ENCODE peak calls at places on chromosomes 1 and 21, in five cellular contexts. V is HEK293T, K is IMR-90, L is NCI-H1092, X is astrocyte of the cerebellum. Z is an unnamed sample.

GRCh38 chr1:205916541-205916940 is 26.7 kb downstream of the SLC26A9 start:
- DNase-seq in V (no peak), X (no peak), K (peak; percentile 50), L (no peak), Z (no peak)

GRCh38 chr1:41802532-41803501 is 115.9 kb downstream of the HIVEP3 start:
- DNase-seq in L (no peak), K (no peak), V (no peak), X (no peak), Z (no peak)

GRCh38 chr1:42552636-42553035 is 89.5 kb downstream of the CCDC30 start:
- DNase-seq in K (no peak), V (no peak), X (no peak), L (no peak), Z (no peak)

GRCh38 chr1:57336793-57337192 is 87.1 kb downstream of the DAB1 start:
- DNase-seq in X (no peak), L (no peak), V (no peak), K (no peak), Z (no peak)

GRCh38 chr1:35915693-35916092 is 15.2 kb upstream of the AGO3 start:
- DNase-seq in V (no peak), K (peak; percentile 48), X (no peak), L (no peak), Z (no peak)

GRCh38 chr1:201014816-201015200 is 8.7 kb downstream of the KIF21B start:
- DNase-seq in V (no peak), L (no peak), X (no peak), K (no peak), Z (no peak)

GRCh38 chr1:73044241-73044640 is 761.9 kb upstream of the NEGR1 start:
- DNase-seq in V (no peak), K (no peak), L (no peak), X (peak; percentile 20), Z (no peak)

GRCh38 chr1:113042336-113043143 is 30.5 kb upstream of the LRIG2 start:
- DNase-seq in L (peak; percentile 39), K (peak; percentile 78), X (peak; percentile 81), V (peak; percentile 75), Z (peak; percentile 40)

GRCh38 chr1:3504823-3505155 is 50.3 kb downstream of the ARHGEF16 start:
- DNase-seq in K (no peak), L (no peak), X (no peak), V (no peak), Z (no peak)

GRCh38 chr1:6423321-6423999 is 1.1 kb upstream of the ESPN start:
- DNase-seq in K (no peak), L (peak; percentile 57), V (peak; percentile 78), X (peak; percentile 59), Z (peak; percentile 28)

GRCh38 chr1:8370928-8371327 is 53.0 kb downstream of the SLC45A1 start:
- DNase-seq in V (no peak), X (no peak), L (peak; percentile 68), K (peak; percentile 35), Z (no peak)

GRCh38 chr21:20254964-20255363 is 743.2 kb upstream of the NCAM2 start:
- DNase-seq in V (no peak), K (no peak), X (no peak), L (no peak), Z (no peak)

GRCh38 chr1:7042322-7043231 is 257.3 kb downstream of the CAMTA1 start:
- DNase-seq in V (peak; percentile 38), K (peak; percentile 57), L (peak; percentile 56), X (peak; percentile 23), Z (peak; percentile 19)

GRCh38 chr1:203381151-203381751 is 30.3 kb upstream of the FMOD start:
- DNase-seq in K (no peak), L (no peak), X (no peak), V (no peak), Z (no peak)